ENCODE peak calls at places on chromosomes 2 and 18, in seven cellular contexts. One of them, this sample, is unnamed.

GRCh38 chr18:12376034-12376717 is 851 bp downstream of the AFG3L2 start:
- DNase-seq in H9: no peak
- DNase-seq in IMR-90: no peak
- DNase-seq in trophoblast cell: no peak
- DNase-seq in mesenchymal stem cell: peak
- DNase-seq in H1: no peak
- DNase-seq in neuronal stem cell: no peak
- DNase-seq in this sample: peak

GRCh38 chr2:67215214-67215613 is 181.9 kb upstream of the ETAA1 start:
- DNase-seq in neuronal stem cell: no peak
- DNase-seq in mesenchymal stem cell: peak
- DNase-seq in trophoblast cell: peak
- DNase-seq in IMR-90: peak
- DNase-seq in H1: peak
- DNase-seq in H9: peak
- DNase-seq in this sample: peak

GRCh38 chr18:69216390-69216789 is 184.3 kb upstream of the DOK6 start:
- DNase-seq in IMR-90: no peak
- DNase-seq in trophoblast cell: no peak
- DNase-seq in neuronal stem cell: no peak
- DNase-seq in H9: no peak
- DNase-seq in H1: no peak
- DNase-seq in mesenchymal stem cell: no peak
- DNase-seq in this sample: no peak

GRCh38 chr2:98388601-98389247 is 42.5 kb downstream of the CNGA3 start:
- DNase-seq in H9: no peak
- DNase-seq in IMR-90: no peak
- DNase-seq in trophoblast cell: no peak
- DNase-seq in H1: no peak
- DNase-seq in neuronal stem cell: no peak
- DNase-seq in mesenchymal stem cell: no peak
- DNase-seq in this sample: no peak

GRCh38 chr2:180944372-180944771 is 36.0 kb upstream of the UBE2E3 start:
- DNase-seq in trophoblast cell: no peak
- DNase-seq in H1: no peak
- DNase-seq in neuronal stem cell: no peak
- DNase-seq in IMR-90: no peak
- DNase-seq in H9: no peak
- DNase-seq in mesenchymal stem cell: no peak
- DNase-seq in this sample: no peak

GRCh38 chr2:211117026-211117425 is 560.6 kb downstream of the CPS1 start:
- DNase-seq in H9: no peak
- DNase-seq in neuronal stem cell: no peak
- DNase-seq in H1: no peak
- DNase-seq in mesenchymal stem cell: no peak
- DNase-seq in IMR-90: no peak
- DNase-seq in trophoblast cell: no peak
- DNase-seq in this sample: no peak

GRCh38 chr18:34707670-34708069 is 2.4 kb upstream of the DTNA start:
- DNase-seq in neuronal stem cell: no peak
- DNase-seq in H1: no peak
- DNase-seq in trophoblast cell: peak
- DNase-seq in IMR-90: peak
- DNase-seq in H9: no peak
- DNase-seq in mesenchymal stem cell: peak
- DNase-seq in this sample: peak

GRCh38 chr2:237664151-237664550 is 36.8 kb downstream of the LRRFIP1 start:
- DNase-seq in neuronal stem cell: no peak
- DNase-seq in mesenchymal stem cell: no peak
- DNase-seq in IMR-90: no peak
- DNase-seq in trophoblast cell: peak
- DNase-seq in H9: no peak
- DNase-seq in H1: no peak
- DNase-seq in this sample: no peak

GRCh38 chr18:8635087-8635486 is 25.9 kb downstream of the RAB12 start:
- DNase-seq in mesenchymal stem cell: no peak
- DNase-seq in H1: no peak
- DNase-seq in neuronal stem cell: no peak
- DNase-seq in H9: no peak
- DNase-seq in trophoblast cell: no peak
- DNase-seq in IMR-90: peak
- DNase-seq in this sample: no peak

GRCh38 chr2:174334781-174335604 is at the start of gene SP9:
- DNase-seq in H9: peak
- DNase-seq in trophoblast cell: peak
- DNase-seq in neuronal stem cell: peak
- DNase-seq in IMR-90: peak
- DNase-seq in mesenchymal stem cell: peak
- DNase-seq in H1: no peak
- DNase-seq in this sample: peak

GRCh38 chr2:219418570-219419189 is 503 bp downstream of the DES start:
- DNase-seq in mesenchymal stem cell: no peak
- DNase-seq in H1: no peak
- DNase-seq in trophoblast cell: no peak
- DNase-seq in neuronal stem cell: no peak
- DNase-seq in H9: peak
- DNase-seq in IMR-90: no peak
- DNase-seq in this sample: no peak

GRCh38 chr2:59936031-59936430 is 617.4 kb downstream of the BCL11A start:
- DNase-seq in H1: no peak
- DNase-seq in H9: no peak
- DNase-seq in neuronal stem cell: no peak
- DNase-seq in trophoblast cell: no peak
- DNase-seq in mesenchymal stem cell: no peak
- DNase-seq in IMR-90: no peak
- DNase-seq in this sample: no peak

GRCh38 chr2:29573602-29574001 is 347.8 kb downstream of the ALK start:
- DNase-seq in neuronal stem cell: no peak
- DNase-seq in IMR-90: no peak
- DNase-seq in trophoblast cell: no peak
- DNase-seq in H9: no peak
- DNase-seq in mesenchymal stem cell: no peak
- DNase-seq in H1: no peak
- DNase-seq in this sample: no peak

GRCh38 chr18:23523429-23524212 is 20.3 kb downstream of the RMC1 start:
- DNase-seq in H9: no peak
- DNase-seq in IMR-90: peak
- DNase-seq in H1: no peak
- DNase-seq in mesenchymal stem cell: peak
- DNase-seq in neuronal stem cell: no peak
- DNase-seq in trophoblast cell: no peak
- DNase-seq in this sample: no peak

GRCh38 chr18:9673296-9674251 is 34.5 kb upstream of the RAB31 start:
- DNase-seq in neuronal stem cell: no peak
- DNase-seq in H1: no peak
- DNase-seq in trophoblast cell: peak
- DNase-seq in mesenchymal stem cell: peak
- DNase-seq in H9: peak
- DNase-seq in IMR-90: peak
- DNase-seq in this sample: peak

GRCh38 chr18:13420969-13421686 is 202.6 kb downstream of the LDLRAD4 start:
- DNase-seq in mesenchymal stem cell: no peak
- DNase-seq in trophoblast cell: no peak
- DNase-seq in neuronal stem cell: no peak
- DNase-seq in IMR-90: no peak
- DNase-seq in H1: no peak
- DNase-seq in H9: no peak
- DNase-seq in this sample: no peak

GRCh38 chr2:150646746-150647145 is 159.3 kb upstream of the RND3 start:
- DNase-seq in trophoblast cell: no peak
- DNase-seq in mesenchymal stem cell: no peak
- DNase-seq in neuronal stem cell: no peak
- DNase-seq in H1: no peak
- DNase-seq in IMR-90: peak
- DNase-seq in H9: no peak
- DNase-seq in this sample: no peak

GRCh38 chr2:144096531-144096930 is 423.4 kb downstream of the ZEB2 start:
- DNase-seq in neuronal stem cell: no peak
- DNase-seq in H1: no peak
- DNase-seq in mesenchymal stem cell: peak
- DNase-seq in trophoblast cell: no peak
- DNase-seq in H9: no peak
- DNase-seq in IMR-90: peak
- DNase-seq in this sample: no peak

GRCh38 chr2:144099746-144100438 is 420.0 kb downstream of the ZEB2 start:
- DNase-seq in H1: no peak
- DNase-seq in H9: no peak
- DNase-seq in mesenchymal stem cell: peak
- DNase-seq in neuronal stem cell: no peak
- DNase-seq in trophoblast cell: peak
- DNase-seq in IMR-90: peak
- DNase-seq in this sample: peak

GRCh38 chr2:144102386-144102785 is 417.5 kb downstream of the ZEB2 start:
- DNase-seq in neuronal stem cell: no peak
- DNase-seq in IMR-90: no peak
- DNase-seq in mesenchymal stem cell: no peak
- DNase-seq in trophoblast cell: no peak
- DNase-seq in H1: no peak
- DNase-seq in H9: no peak
- DNase-seq in this sample: no peak

GRCh38 chr2:144097440-144098225 is 422.3 kb downstream of the ZEB2 start:
- DNase-seq in H9: no peak
- DNase-seq in trophoblast cell: no peak
- DNase-seq in IMR-90: no peak
- DNase-seq in H1: no peak
- DNase-seq in mesenchymal stem cell: peak
- DNase-seq in neuronal stem cell: no peak
- DNase-seq in this sample: no peak

DNA sequence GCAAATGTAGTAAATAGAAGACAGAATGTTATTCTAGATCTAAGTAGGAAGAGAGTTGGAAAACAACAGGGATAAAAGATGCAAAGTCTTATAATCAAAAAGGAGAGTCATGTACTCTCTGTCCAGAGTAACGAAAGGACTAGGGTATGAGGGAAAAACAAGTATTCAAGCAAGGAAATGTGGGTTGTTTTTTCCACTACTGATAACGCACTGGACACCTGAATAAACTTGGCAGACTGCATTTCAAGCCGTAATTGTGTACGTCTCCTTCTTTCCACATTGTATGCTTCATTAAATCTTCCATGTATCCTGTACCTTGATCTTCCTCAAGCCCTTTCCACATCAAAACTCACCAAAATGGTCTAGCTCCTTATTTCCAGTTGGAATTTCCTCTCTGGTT is 420.6 kb downstream of the ZEB2 start:
- DNase-seq in H9: no peak
- DNase-seq in neuronal stem cell: no peak
- DNase-seq in IMR-90: no peak
- DNase-seq in H1: no peak
- DNase-seq in trophoblast cell: no peak
- DNase-seq in mesenchymal stem cell: no peak
- DNase-seq in this sample: no peak
- H2AK5ac ChIP-seq in H9: no peak
- H2AK5ac ChIP-seq in neuronal stem cell: no peak
- H2AK5ac ChIP-seq in IMR-90: peak
- H2AK5ac ChIP-seq in H1: no peak
- H2AK5ac ChIP-seq in trophoblast cell: no peak
- H2AK5ac ChIP-seq in mesenchymal stem cell: no peak
- H2AK5ac ChIP-seq in this sample: no peak

GRCh38 chr2:172196768-172197322 is 94.1 kb upstream of the DLX2 start:
- DNase-seq in neuronal stem cell: no peak
- DNase-seq in H1: no peak
- DNase-seq in H9: no peak
- DNase-seq in trophoblast cell: peak
- DNase-seq in mesenchymal stem cell: peak
- DNase-seq in IMR-90: peak
- DNase-seq in this sample: no peak

GRCh38 chr2:172195836-172196376 is 93.2 kb upstream of the DLX2 start:
- DNase-seq in IMR-90: no peak
- DNase-seq in mesenchymal stem cell: no peak
- DNase-seq in H9: no peak
- DNase-seq in H1: no peak
- DNase-seq in trophoblast cell: no peak
- DNase-seq in neuronal stem cell: no peak
- DNase-seq in this sample: no peak

GRCh38 chr2:172198908-172199307 is 96.2 kb upstream of the DLX2 start:
- DNase-seq in H9: no peak
- DNase-seq in IMR-90: no peak
- DNase-seq in neuronal stem cell: no peak
- DNase-seq in trophoblast cell: peak
- DNase-seq in mesenchymal stem cell: no peak
- DNase-seq in H1: no peak
- DNase-seq in this sample: no peak

GRCh38 chr2:172200495-172201085 is 97.9 kb upstream of the DLX2 start:
- DNase-seq in IMR-90: peak
- DNase-seq in trophoblast cell: no peak
- DNase-seq in H9: no peak
- DNase-seq in mesenchymal stem cell: peak
- DNase-seq in neuronal stem cell: no peak
- DNase-seq in H1: no peak
- DNase-seq in this sample: peak

DNA sequence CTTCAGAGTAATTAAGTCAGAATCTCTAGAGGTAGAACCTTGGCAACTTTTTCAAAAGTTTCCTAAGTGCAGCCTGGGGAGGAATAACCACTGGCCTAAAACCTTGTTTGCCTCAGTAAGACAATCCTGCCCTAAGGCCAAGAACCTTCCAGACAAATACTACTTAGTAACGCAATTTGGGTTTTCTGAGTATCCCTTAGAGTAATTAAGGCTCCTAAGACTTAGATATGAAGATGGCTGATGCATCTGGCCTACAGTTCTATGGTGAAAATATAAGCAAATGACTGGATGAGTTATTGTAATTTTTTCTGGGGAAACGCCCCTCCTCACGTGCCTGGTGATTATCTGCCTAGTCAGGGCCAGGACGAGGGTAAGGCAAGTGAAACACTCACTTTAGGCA is 95.7 kb upstream of the DLX2 start:
- DNase-seq in IMR-90: no peak
- DNase-seq in trophoblast cell: peak
- DNase-seq in mesenchymal stem cell: no peak
- DNase-seq in H1: no peak
- DNase-seq in neuronal stem cell: no peak
- DNase-seq in H9: no peak
- DNase-seq in this sample: no peak
- H2AK5ac ChIP-seq in IMR-90: no peak
- H2AK5ac ChIP-seq in trophoblast cell: no peak
- H2AK5ac ChIP-seq in mesenchymal stem cell: no peak
- H2AK5ac ChIP-seq in H1: no peak
- H2AK5ac ChIP-seq in neuronal stem cell: no peak
- H2AK5ac ChIP-seq in H9: no peak
- H2AK5ac ChIP-seq in this sample: no peak

GRCh38 chr2:111710085-111710484 is 173.9 kb downstream of the ANAPC1 start:
- DNase-seq in neuronal stem cell: no peak
- DNase-seq in mesenchymal stem cell: no peak
- DNase-seq in IMR-90: no peak
- DNase-seq in H9: no peak
- DNase-seq in H1: no peak
- DNase-seq in trophoblast cell: no peak
- DNase-seq in this sample: no peak
- H2AK5ac ChIP-seq in neuronal stem cell: no peak
- H2AK5ac ChIP-seq in mesenchymal stem cell: peak
- H2AK5ac ChIP-seq in IMR-90: no peak
- H2AK5ac ChIP-seq in H9: no peak
- H2AK5ac ChIP-seq in H1: no peak
- H2AK5ac ChIP-seq in trophoblast cell: no peak
- H2AK5ac ChIP-seq in this sample: no peak

DNA sequence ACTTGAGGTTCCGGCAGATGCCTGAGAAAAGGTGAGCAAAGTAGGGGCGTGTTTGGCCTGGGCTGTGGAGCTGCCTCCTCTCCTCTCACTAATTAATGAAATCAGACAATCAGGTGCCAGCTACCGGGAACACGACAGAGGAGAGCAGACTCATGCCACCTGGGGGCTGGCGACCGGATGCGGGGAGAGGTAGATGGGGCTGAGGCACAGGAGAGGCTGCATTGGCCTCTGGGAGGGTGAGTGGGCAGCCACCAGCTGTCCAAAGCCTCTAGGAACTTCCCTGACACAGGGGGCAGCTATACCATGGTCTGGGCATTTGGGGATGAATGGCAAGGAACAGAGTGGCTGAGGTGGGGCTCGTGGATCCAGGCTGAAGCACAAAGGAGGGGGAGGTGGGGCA is 25.0 kb downstream of the FBXO41 start:
- DNase-seq in neuronal stem cell: no peak
- DNase-seq in H9: no peak
- DNase-seq in mesenchymal stem cell: no peak
- DNase-seq in H1: no peak
- DNase-seq in trophoblast cell: no peak
- DNase-seq in IMR-90: no peak
- DNase-seq in this sample: no peak
- H2AK5ac ChIP-seq in neuronal stem cell: no peak
- H2AK5ac ChIP-seq in H9: no peak
- H2AK5ac ChIP-seq in mesenchymal stem cell: no peak
- H2AK5ac ChIP-seq in H1: no peak
- H2AK5ac ChIP-seq in trophoblast cell: no peak
- H2AK5ac ChIP-seq in IMR-90: no peak
- H2AK5ac ChIP-seq in this sample: no peak

This sample was measured in mesendoderm.